ENCODE peak calls at places on chromosome 4, in nine cellular contexts. One of them, this sample, is unnamed.

GRCh38 chr4:20839957-20840356 is 139.7 kb downstream of the PACRGL start:
- DNase-seq in cardiac muscle cell: no peak
- DNase-seq in transverse colon: no peak
- DNase-seq in fibroblast of lung: peak; percentile 82
- DNase-seq in PC-3: peak; percentile 83
- DNase-seq in mucosa of descending colon: no peak
- DNase-seq in OCI-LY7: no peak
- DNase-seq in lower lobe of right lung: no peak
- DNase-seq in pancreas: no peak
- DNase-seq in this sample: no peak

GRCh38 chr4:99087887-99088484 is 602 bp downstream of the ADH5 start:
- DNase-seq in cardiac muscle cell: peak; percentile 67
- DNase-seq in transverse colon: peak; percentile 69
- DNase-seq in fibroblast of lung: peak; percentile 70
- DNase-seq in PC-3: peak; percentile 34
- DNase-seq in mucosa of descending colon: no peak
- DNase-seq in OCI-LY7: peak; percentile 52
- DNase-seq in lower lobe of right lung: peak; percentile 77
- DNase-seq in pancreas: peak; percentile 45
- DNase-seq in this sample: peak; percentile 81

GRCh38 chr4:108272046-108272445 is 103.3 kb upstream of the LEF1 start:
- DNase-seq in cardiac muscle cell: no peak
- DNase-seq in transverse colon: no peak
- DNase-seq in fibroblast of lung: no peak
- DNase-seq in PC-3: no peak
- DNase-seq in mucosa of descending colon: no peak
- DNase-seq in OCI-LY7: no peak
- DNase-seq in lower lobe of right lung: no peak
- DNase-seq in pancreas: no peak
- DNase-seq in this sample: no peak

GRCh38 chr4:21041708-21042107 is 341.4 kb downstream of the PACRGL start:
- DNase-seq in cardiac muscle cell: no peak
- DNase-seq in transverse colon: no peak
- DNase-seq in fibroblast of lung: no peak
- DNase-seq in PC-3: no peak
- DNase-seq in mucosa of descending colon: no peak
- DNase-seq in OCI-LY7: no peak
- DNase-seq in lower lobe of right lung: no peak
- DNase-seq in pancreas: no peak
- DNase-seq in this sample: no peak

GRCh38 chr4:7375427-7375826 is 59.3 kb downstream of the PSAPL1 start:
- DNase-seq in cardiac muscle cell: no peak
- DNase-seq in transverse colon: no peak
- DNase-seq in fibroblast of lung: no peak
- DNase-seq in PC-3: no peak
- DNase-seq in mucosa of descending colon: no peak
- DNase-seq in OCI-LY7: no peak
- DNase-seq in lower lobe of right lung: peak; percentile 39
- DNase-seq in pancreas: no peak
- DNase-seq in this sample: peak; percentile 60

GRCh38 chr4:130336585-130337217 is 1240.7 kb downstream of the C4orf33 start:
- DNase-seq in cardiac muscle cell: peak; percentile 27
- DNase-seq in transverse colon: no peak
- DNase-seq in fibroblast of lung: peak; percentile 19
- DNase-seq in PC-3: no peak
- DNase-seq in mucosa of descending colon: no peak
- DNase-seq in OCI-LY7: peak; percentile 60
- DNase-seq in lower lobe of right lung: no peak
- DNase-seq in pancreas: no peak
- DNase-seq in this sample: no peak

GRCh38 chr4:111596491-111596890 is 548.8 kb upstream of the FAM241A start:
- DNase-seq in cardiac muscle cell: no peak
- DNase-seq in transverse colon: no peak
- DNase-seq in fibroblast of lung: no peak
- DNase-seq in PC-3: no peak
- DNase-seq in mucosa of descending colon: no peak
- DNase-seq in OCI-LY7: no peak
- DNase-seq in lower lobe of right lung: no peak
- DNase-seq in pancreas: no peak
- DNase-seq in this sample: no peak

GRCh38 chr4:3871181-3871852 is 105.1 kb downstream of the ADRA2C start:
- DNase-seq in cardiac muscle cell: peak; percentile 75
- DNase-seq in transverse colon: no peak
- DNase-seq in fibroblast of lung: no peak
- DNase-seq in PC-3: no peak
- DNase-seq in mucosa of descending colon: no peak
- DNase-seq in OCI-LY7: no peak
- DNase-seq in lower lobe of right lung: peak; percentile 31
- DNase-seq in pancreas: peak; percentile 50
- DNase-seq in this sample: peak; percentile 32

GRCh38 chr4:122882830-122883229 is 39.6 kb downstream of the NUDT6 start:
- DNase-seq in cardiac muscle cell: no peak
- DNase-seq in transverse colon: no peak
- DNase-seq in fibroblast of lung: no peak
- DNase-seq in PC-3: no peak
- DNase-seq in mucosa of descending colon: no peak
- DNase-seq in OCI-LY7: no peak
- DNase-seq in lower lobe of right lung: no peak
- DNase-seq in pancreas: no peak
- DNase-seq in this sample: no peak

GRCh38 chr4:8828869-8829268 is 42.8 kb downstream of the HMX1 start:
- DNase-seq in cardiac muscle cell: no peak
- DNase-seq in transverse colon: no peak
- DNase-seq in fibroblast of lung: no peak
- DNase-seq in PC-3: no peak
- DNase-seq in mucosa of descending colon: no peak
- DNase-seq in OCI-LY7: no peak
- DNase-seq in lower lobe of right lung: no peak
- DNase-seq in pancreas: no peak
- DNase-seq in this sample: no peak

GRCh38 chr4:56733352-56733751 is 52.3 kb upstream of the HOPX start:
- DNase-seq in cardiac muscle cell: no peak
- DNase-seq in transverse colon: no peak
- DNase-seq in fibroblast of lung: no peak
- DNase-seq in PC-3: peak; percentile 24
- DNase-seq in mucosa of descending colon: no peak
- DNase-seq in OCI-LY7: no peak
- DNase-seq in lower lobe of right lung: no peak
- DNase-seq in pancreas: no peak
- DNase-seq in this sample: no peak

GRCh38 chr4:80989921-80990544 is 40.5 kb upstream of the BMP3 start:
- DNase-seq in cardiac muscle cell: peak; percentile 72
- DNase-seq in transverse colon: no peak
- DNase-seq in fibroblast of lung: peak; percentile 51
- DNase-seq in PC-3: peak; percentile 80
- DNase-seq in mucosa of descending colon: no peak
- DNase-seq in OCI-LY7: peak; percentile 87
- DNase-seq in lower lobe of right lung: no peak
- DNase-seq in pancreas: no peak
- DNase-seq in this sample: peak; percentile 1

GRCh38 chr4:79652232-79652631 is 244.2 kb upstream of the GK2 start:
- DNase-seq in cardiac muscle cell: no peak
- DNase-seq in transverse colon: no peak
- DNase-seq in fibroblast of lung: peak; percentile 75
- DNase-seq in PC-3: peak; percentile 77
- DNase-seq in mucosa of descending colon: no peak
- DNase-seq in OCI-LY7: no peak
- DNase-seq in lower lobe of right lung: no peak
- DNase-seq in pancreas: no peak
- DNase-seq in this sample: no peak

GRCh38 chr4:113784497-113785254 is 23.1 kb upstream of the CAMK2D start:
- DNase-seq in cardiac muscle cell: no peak
- DNase-seq in transverse colon: no peak
- DNase-seq in fibroblast of lung: peak; percentile 99
- DNase-seq in PC-3: peak; percentile 95
- DNase-seq in mucosa of descending colon: no peak
- DNase-seq in OCI-LY7: no peak
- DNase-seq in lower lobe of right lung: no peak
- DNase-seq in pancreas: no peak
- DNase-seq in this sample: no peak

GRCh38 chr4:38310446-38311043 is 350.3 kb downstream of the PTTG2 start:
- DNase-seq in cardiac muscle cell: no peak
- DNase-seq in transverse colon: peak; percentile 28
- DNase-seq in fibroblast of lung: peak; percentile 63
- DNase-seq in PC-3: no peak
- DNase-seq in mucosa of descending colon: no peak
- DNase-seq in OCI-LY7: no peak
- DNase-seq in lower lobe of right lung: no peak
- DNase-seq in pancreas: no peak
- DNase-seq in this sample: no peak

GRCh38 chr4:81165853-81166430 is 49.1 kb downstream of the PRKG2 start:
- DNase-seq in cardiac muscle cell: no peak
- DNase-seq in transverse colon: no peak
- DNase-seq in fibroblast of lung: peak; percentile 5
- DNase-seq in PC-3: no peak
- DNase-seq in mucosa of descending colon: no peak
- DNase-seq in OCI-LY7: no peak
- DNase-seq in lower lobe of right lung: no peak
- DNase-seq in pancreas: no peak
- DNase-seq in this sample: no peak

DNA sequence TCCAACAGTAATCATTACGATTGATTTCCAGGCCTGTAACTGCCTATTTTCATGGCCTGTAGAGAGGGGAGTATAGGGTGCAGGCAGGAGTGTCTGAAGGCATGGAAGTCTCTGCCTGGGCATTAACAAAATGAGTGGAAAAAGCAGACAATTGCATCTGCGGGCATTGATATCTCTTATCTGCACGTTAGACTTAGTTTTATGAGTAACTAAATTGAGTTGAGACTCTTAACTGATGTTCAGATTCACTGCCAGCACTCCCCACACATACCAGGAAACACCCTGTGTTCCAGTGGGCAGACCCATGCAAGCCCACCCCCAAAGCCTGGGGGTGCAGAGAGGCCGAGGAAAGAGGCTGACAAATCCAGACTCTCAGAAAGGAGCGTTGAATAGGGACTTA is 33.3 kb downstream of the F11 start:
- DNase-seq in cardiac muscle cell: no peak
- DNase-seq in transverse colon: no peak
- DNase-seq in fibroblast of lung: no peak
- DNase-seq in PC-3: no peak
- DNase-seq in mucosa of descending colon: no peak
- DNase-seq in OCI-LY7: no peak
- DNase-seq in lower lobe of right lung: no peak
- DNase-seq in pancreas: no peak
- DNase-seq in this sample: no peak
- TF ChIP-seq CTCF in cardiac muscle cell: no peak
- TF ChIP-seq CTCF in transverse colon: no peak
- TF ChIP-seq CTCF in fibroblast of lung: no peak
- TF ChIP-seq CTCF in PC-3: no peak
- TF ChIP-seq CTCF in mucosa of descending colon: no peak
- TF ChIP-seq CTCF in OCI-LY7: no peak
- TF ChIP-seq CTCF in lower lobe of right lung: no peak
- TF ChIP-seq CTCF in pancreas: no peak
- TF ChIP-seq CTCF in this sample: no peak

GRCh38 chr4:41456559-41457101 is 81.3 kb upstream of the LIMCH1 start:
- DNase-seq in cardiac muscle cell: no peak
- DNase-seq in transverse colon: no peak
- DNase-seq in fibroblast of lung: no peak
- DNase-seq in PC-3: no peak
- DNase-seq in mucosa of descending colon: no peak
- DNase-seq in OCI-LY7: no peak
- DNase-seq in lower lobe of right lung: no peak
- DNase-seq in pancreas: no peak
- DNase-seq in this sample: no peak
- H3K4me1 ChIP-seq in cardiac muscle cell: no peaks in the 10 kb centered on the region
- H3K4me1 ChIP-seq in transverse colon: no peaks in the 10 kb centered on the region
- H3K4me1 ChIP-seq in fibroblast of lung: no peaks in the 10 kb centered on the region
- H3K4me1 ChIP-seq in PC-3: peaks cover 10% of the 10 kb centered on the region
- H3K4me1 ChIP-seq in mucosa of descending colon: no peaks in the 10 kb centered on the region
- H3K4me1 ChIP-seq in OCI-LY7: no peaks in the 10 kb centered on the region
- H3K4me1 ChIP-seq in lower lobe of right lung: peaks cover 59% of the 10 kb centered on the region
- H3K4me1 ChIP-seq in pancreas: no peaks in the 10 kb centered on the region
- H3K4me1 ChIP-seq in this sample: peaks cover 32% of the 10 kb centered on the region

GRCh38 chr4:59249110-59249509 is 1951.0 kb upstream of the ADGRL3 start:
- DNase-seq in cardiac muscle cell: no peak
- DNase-seq in transverse colon: no peak
- DNase-seq in fibroblast of lung: no peak
- DNase-seq in PC-3: no peak
- DNase-seq in mucosa of descending colon: no peak
- DNase-seq in OCI-LY7: no peak
- DNase-seq in lower lobe of right lung: no peak
- DNase-seq in pancreas: no peak
- DNase-seq in this sample: no peak

GRCh38 chr4:59243038-59243437 is 1957.1 kb upstream of the ADGRL3 start:
- DNase-seq in cardiac muscle cell: no peak
- DNase-seq in transverse colon: no peak
- DNase-seq in fibroblast of lung: no peak
- DNase-seq in PC-3: no peak
- DNase-seq in mucosa of descending colon: no peak
- DNase-seq in OCI-LY7: no peak
- DNase-seq in lower lobe of right lung: no peak
- DNase-seq in pancreas: no peak
- DNase-seq in this sample: no peak

GRCh38 chr4:59248313-59248712 is 1951.8 kb upstream of the ADGRL3 start:
- DNase-seq in cardiac muscle cell: no peak
- DNase-seq in transverse colon: no peak
- DNase-seq in fibroblast of lung: no peak
- DNase-seq in PC-3: no peak
- DNase-seq in mucosa of descending colon: no peak
- DNase-seq in OCI-LY7: no peak
- DNase-seq in lower lobe of right lung: no peak
- DNase-seq in pancreas: no peak
- DNase-seq in this sample: no peak

GRCh38 chr4:59247032-59247431 is 1953.1 kb upstream of the ADGRL3 start:
- DNase-seq in cardiac muscle cell: peak; percentile 5
- DNase-seq in transverse colon: no peak
- DNase-seq in fibroblast of lung: no peak
- DNase-seq in PC-3: peak; percentile 51
- DNase-seq in mucosa of descending colon: no peak
- DNase-seq in OCI-LY7: peak; percentile 0
- DNase-seq in lower lobe of right lung: no peak
- DNase-seq in pancreas: no peak
- DNase-seq in this sample: no peak
- TF ChIP-seq CTCF in cardiac muscle cell: no peak
- TF ChIP-seq CTCF in transverse colon: no peak
- TF ChIP-seq CTCF in fibroblast of lung: no peak
- TF ChIP-seq CTCF in PC-3: peak; percentile 70
- TF ChIP-seq CTCF in mucosa of descending colon: no peak
- TF ChIP-seq CTCF in OCI-LY7: peak; percentile 73
- TF ChIP-seq CTCF in lower lobe of right lung: peak; percentile 9
- TF ChIP-seq CTCF in pancreas: no peak
- TF ChIP-seq CTCF in this sample: no peak

GRCh38 chr4:26830701-26831100 is 29.9 kb upstream of the STIM2 start:
- DNase-seq in cardiac muscle cell: no peak
- DNase-seq in transverse colon: no peak
- DNase-seq in fibroblast of lung: no peak
- DNase-seq in PC-3: no peak
- DNase-seq in mucosa of descending colon: no peak
- DNase-seq in OCI-LY7: peak; percentile 55
- DNase-seq in lower lobe of right lung: no peak
- DNase-seq in pancreas: no peak
- DNase-seq in this sample: no peak
- H3K4me1 ChIP-seq in cardiac muscle cell: peaks cover 9% of the 10 kb centered on the region
- H3K4me1 ChIP-seq in transverse colon: no peaks in the 10 kb centered on the region
- H3K4me1 ChIP-seq in fibroblast of lung: no peaks in the 10 kb centered on the region
- H3K4me1 ChIP-seq in PC-3: no peaks in the 10 kb centered on the region
- H3K4me1 ChIP-seq in mucosa of descending colon: no peaks in the 10 kb centered on the region
- H3K4me1 ChIP-seq in OCI-LY7: peaks cover 81% of the 10 kb centered on the region
- H3K4me1 ChIP-seq in lower lobe of right lung: peaks cover 5% of the 10 kb centered on the region
- H3K4me1 ChIP-seq in pancreas: peaks cover 9% of the 10 kb centered on the region
- H3K4me1 ChIP-seq in this sample: no peaks in the 10 kb centered on the region